ENCODE peak calls at places on chromosome 12, in nine cellular contexts. O, V, X, I, A, C, N, T and E are unnamed samples.

GRCh38 chr12:96907681-96908163 is 665 bp downstream of the NEDD1 start:
- DNase-seq in O (peak), V (peak), X (peak), I (peak), A (no peak), C (peak), N (no peak), T (no peak), E (no peak)

GRCh38 chr12:13436696-13437391 is 240.3 kb downstream of the EMP1 start:
- DNase-seq in O (no peak), V (peak), X (no peak), I (no peak), A (no peak), C (peak), N (no peak), T (no peak), E (no peak)

GRCh38 chr12:45638386-45638785 is 91.1 kb upstream of the ARID2 start:
- DNase-seq in O (no peak), V (no peak), X (no peak), I (no peak), A (no peak), C (no peak), N (no peak), T (no peak), E (no peak)

GRCh38 chr12:48084066-48084465 is 21.8 kb downstream of the SENP1 start:
- DNase-seq in O (no peak), V (peak), X (no peak), I (no peak), A (no peak), C (no peak), N (no peak), T (no peak), E (no peak)

GRCh38 chr12:92136021-92136735 is 9.5 kb downstream of the BTG1 start:
- DNase-seq in O (no peak), V (no peak), X (no peak), I (no peak), A (no peak), C (no peak), N (no peak), T (no peak), E (no peak)

GRCh38 chr12:7439579-7440505 is 4.1 kb downstream of the CD163L1 start:
- DNase-seq in O (no peak), V (peak), X (peak), I (no peak), A (no peak), C (peak), N (no peak), T (no peak), E (peak)

GRCh38 chr12:52534482-52534881 is 14.3 kb upstream of the KRT5 start:
- DNase-seq in O (no peak), V (no peak), X (no peak), I (no peak), A (no peak), C (no peak), N (no peak), T (no peak), E (no peak)

GRCh38 chr12:23282701-23283100 is 657.7 kb downstream of the ETNK1 start:
- DNase-seq in O (no peak), V (no peak), X (no peak), I (no peak), A (no peak), C (no peak), N (no peak), T (no peak), E (no peak)

GRCh38 chr12:66240106-66240820 is 51.2 kb downstream of the IRAK3 start:
- DNase-seq in O (no peak), V (no peak), X (no peak), I (no peak), A (no peak), C (no peak), N (no peak), T (no peak), E (peak)

GRCh38 chr12:92404921-92405320 is 259.3 kb upstream of the BTG1 start:
- DNase-seq in O (no peak), V (no peak), X (no peak), I (no peak), A (no peak), C (no peak), N (no peak), T (no peak), E (no peak)

GRCh38 chr12:66127695-66128094 is 2.9 kb downstream of the LLPH start:
- DNase-seq in O (no peak), V (peak), X (no peak), I (no peak), A (no peak), C (no peak), N (no peak), T (no peak), E (no peak)

GRCh38 chr12:110424237-110424636 is 20.7 kb upstream of the ANAPC7 start:
- DNase-seq in O (no peak), V (no peak), X (no peak), I (no peak), A (no peak), C (no peak), N (no peak), T (no peak), E (no peak)

GRCh38 chr12:53182836-53183235 is 2.1 kb upstream of the CSAD start:
- DNase-seq in O (no peak), V (peak), X (no peak), I (no peak), A (no peak), C (no peak), N (no peak), T (no peak), E (no peak)

GRCh38 chr12:96500686-96501085 is 11.3 kb downstream of the CFAP54 start:
- DNase-seq in O (no peak), V (peak), X (no peak), I (no peak), A (no peak), C (no peak), N (no peak), T (peak), E (no peak)

GRCh38 chr12:12166751-12167150 is 96.0 kb downstream of the BCL2L14 start:
- DNase-seq in O (no peak), V (no peak), X (no peak), I (no peak), A (no peak), C (no peak), N (no peak), T (no peak), E (no peak)

GRCh38 chr12:31466768-31467167 is 124.2 kb downstream of the DENND5B start:
- DNase-seq in O (no peak), V (no peak), X (no peak), I (no peak), A (no peak), C (no peak), N (no peak), T (peak), E (no peak)

GRCh38 chr12:96720363-96720705 is 186.7 kb upstream of the NEDD1 start:
- DNase-seq in O (peak), V (peak), X (no peak), I (no peak), A (no peak), C (peak), N (no peak), T (no peak), E (peak)

GRCh38 chr12:69901141-69901900 is 76.3 kb downstream of the MYRFL start:
- DNase-seq in O (no peak), V (peak), X (no peak), I (no peak), A (no peak), C (no peak), N (no peak), T (peak), E (no peak)

GRCh38 chr12:93333054-93333453 is 44.7 kb upstream of the NUDT4 start:
- DNase-seq in O (no peak), V (no peak), X (no peak), I (no peak), A (no peak), C (no peak), N (no peak), T (no peak), E (no peak)

GRCh38 chr12:5971194-5971850 is 26.3 kb upstream of the ANO2 start:
- DNase-seq in O (no peak), V (no peak), X (no peak), I (no peak), A (no peak), C (no peak), N (no peak), T (no peak), E (no peak)

GRCh38 chr12:90909069-90909676 is 45.8 kb downstream of the CCER1 start:
- DNase-seq in O (no peak), V (peak), X (peak), I (no peak), A (no peak), C (peak), N (no peak), T (peak), E (peak)

GRCh38 chr12:124505001-124505818 is 62.2 kb downstream of the NCOR2 start:
- DNase-seq in O (no peak), V (no peak), X (no peak), I (no peak), A (no peak), C (no peak), N (no peak), T (no peak), E (no peak)

GRCh38 chr12:124507188-124508109 is 60.0 kb downstream of the NCOR2 start:
- DNase-seq in O (no peak), V (peak), X (no peak), I (no peak), A (no peak), C (no peak), N (no peak), T (no peak), E (no peak)

GRCh38 chr12:124504273-124505000 is 63.0 kb downstream of the NCOR2 start:
- DNase-seq in O (no peak), V (no peak), X (no peak), I (no peak), A (no peak), C (no peak), N (no peak), T (no peak), E (no peak)

GRCh38 chr12:124506832-124507153 is 60.6 kb downstream of the NCOR2 start:
- DNase-seq in O (no peak), V (no peak), X (no peak), I (no peak), A (no peak), C (no peak), N (no peak), T (no peak), E (no peak)

GRCh38 chr12:124506145-124506831 is 61.1 kb downstream of the NCOR2 start:
- DNase-seq in O (no peak), V (peak), X (no peak), I (peak), A (peak), C (no peak), N (no peak), T (no peak), E (peak)
- TF ChIP-seq CTCF in O (no peak), V (no peak), X (no peak), I (no peak), A (no peak), C (no peak), N (no peak), T (no peak), E (no peak)

GRCh38 chr12:77204055-77204454 is 138.7 kb upstream of the E2F7 start:
- DNase-seq in O (no peak), V (peak), X (no peak), I (no peak), A (no peak), C (no peak), N (no peak), T (no peak), E (no peak)
- TF ChIP-seq CTCF in O (peak), V (peak), X (no peak), I (no peak), A (no peak), C (no peak), N (no peak), T (no peak), E (no peak)

GRCh38 chr12:56258068-56258819 is at the start of gene ANKRD52:
- DNase-seq in O (peak), V (peak), X (peak), I (peak), A (peak), C (peak), N (no peak), T (peak), E (peak)

GRCh38 chr12:56255671-56256070 is 2.5 kb downstream of the ANKRD52 start:
- DNase-seq in O (no peak), V (no peak), X (no peak), I (no peak), A (no peak), C (no peak), N (no peak), T (no peak), E (no peak)

GRCh38 chr12:56257071-56257470 is 1.1 kb downstream of the ANKRD52 start:
- DNase-seq in O (no peak), V (no peak), X (no peak), I (no peak), A (no peak), C (no peak), N (no peak), T (no peak), E (no peak)

GRCh38 chr12:56257491-56258067 is 605 bp downstream of the ANKRD52 start:
- DNase-seq in O (no peak), V (peak), X (peak), I (no peak), A (no peak), C (peak), N (no peak), T (no peak), E (peak)

DNA sequence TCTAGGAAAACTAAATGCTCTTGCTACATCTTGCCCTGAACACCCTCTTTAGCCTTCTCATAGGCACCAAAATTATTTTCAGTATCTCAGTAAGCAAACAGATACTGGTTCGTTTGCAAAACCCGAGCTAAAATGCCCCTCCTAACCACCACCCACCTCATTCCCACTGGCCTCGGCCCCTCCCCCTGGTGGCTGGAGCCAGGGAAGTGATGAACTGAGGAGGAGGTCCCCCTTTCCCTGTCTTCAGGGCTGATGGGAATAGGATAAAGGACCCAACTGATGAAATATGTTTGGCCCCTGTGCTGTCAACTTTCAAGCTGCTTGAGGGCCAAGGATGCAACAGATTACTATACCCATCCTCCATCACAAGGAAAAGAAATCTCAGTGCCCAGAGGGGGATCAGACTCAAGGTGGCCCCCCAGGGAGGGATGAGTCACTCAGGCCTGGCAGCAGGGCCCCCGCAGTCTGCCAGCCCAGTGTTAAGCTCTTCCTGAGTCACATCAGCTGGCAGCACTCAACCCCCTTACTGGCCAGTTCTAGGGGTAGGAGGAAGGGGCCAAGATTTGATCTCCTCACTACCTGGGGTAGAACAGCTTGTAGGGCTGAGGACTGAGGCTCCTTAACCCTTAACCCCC is 1.7 kb downstream of the ANKRD52 start:
- DNase-seq in O (no peak), V (peak), X (no peak), I (no peak), A (no peak), C (no peak), N (no peak), T (peak), E (peak)
- TF ChIP-seq CTCF in O (no peak), V (peak), X (no peak), I (no peak), A (no peak), C (no peak), N (peak), T (peak), E (no peak)

DNA sequence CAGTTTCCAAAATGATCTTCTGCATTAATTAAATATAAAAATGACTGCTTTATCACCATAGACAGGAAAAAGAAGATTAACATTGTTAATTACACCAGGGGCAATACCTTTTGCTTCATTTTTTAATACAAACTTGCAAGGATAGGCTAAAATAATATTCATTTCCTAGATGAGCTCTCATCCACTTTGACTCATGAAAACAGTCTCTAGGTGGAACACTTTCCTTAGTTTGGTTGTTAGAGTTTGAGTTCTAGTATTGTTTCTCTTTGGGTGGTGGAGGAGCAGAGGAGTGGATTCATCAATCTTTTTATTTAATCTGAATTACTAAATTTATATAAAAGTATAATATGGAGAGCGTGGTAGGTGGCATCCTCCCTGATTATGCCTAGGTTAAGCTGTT is 251.0 kb downstream of the PDZRN4 start:
- DNase-seq in O (no peak), V (no peak), X (no peak), I (no peak), A (no peak), C (no peak), N (no peak), T (no peak), E (no peak)
- TF ChIP-seq CTCF in O (no peak), V (no peak), X (no peak), I (no peak), A (no peak), C (no peak), N (no peak), T (no peak), E (no peak)

GRCh38 chr12:113006641-113007040 is 28.3 kb downstream of the OAS2 start:
- DNase-seq in O (no peak), V (no peak), X (no peak), I (no peak), A (no peak), C (no peak), N (no peak), T (no peak), E (no peak)

GRCh38 chr12:113002676-113003075 is 24.4 kb downstream of the OAS2 start:
- DNase-seq in O (no peak), V (no peak), X (no peak), I (no peak), A (no peak), C (no peak), N (no peak), T (no peak), E (no peak)

GRCh38 chr12:113003631-113004030 is 25.3 kb downstream of the OAS2 start:
- DNase-seq in O (no peak), V (no peak), X (no peak), I (no peak), A (no peak), C (no peak), N (no peak), T (no peak), E (no peak)

GRCh38 chr12:113007166-113007565 is 28.8 kb downstream of the OAS2 start:
- DNase-seq in O (no peak), V (peak), X (no peak), I (no peak), A (no peak), C (no peak), N (no peak), T (peak), E (no peak)

DNA sequence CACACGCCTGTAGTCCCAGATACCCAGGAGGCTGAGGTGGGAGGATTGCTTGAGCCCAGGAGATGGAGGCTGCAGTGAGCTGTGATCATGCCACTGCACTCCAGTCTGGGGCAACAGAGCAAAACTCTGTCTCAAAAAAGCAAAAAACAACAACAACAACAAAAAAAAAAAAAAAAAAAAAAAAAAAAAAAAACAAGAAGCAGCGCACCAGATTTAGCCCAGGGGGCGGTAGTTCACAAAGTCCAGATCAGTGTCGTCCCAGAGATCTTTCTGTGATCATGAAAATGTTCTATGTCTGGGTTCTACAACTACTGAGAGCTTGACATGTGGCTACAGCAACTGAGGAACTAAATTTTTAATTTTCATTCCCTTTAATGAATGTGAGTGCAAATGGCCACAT is 27.4 kb downstream of the OAS2 start:
- DNase-seq in O (no peak), V (peak), X (peak), I (no peak), A (no peak), C (peak), N (no peak), T (no peak), E (no peak)
- TF ChIP-seq CTCF in O (no peak), V (peak), X (peak), I (no peak), A (no peak), C (peak), N (no peak), T (peak), E (peak)

DNA sequence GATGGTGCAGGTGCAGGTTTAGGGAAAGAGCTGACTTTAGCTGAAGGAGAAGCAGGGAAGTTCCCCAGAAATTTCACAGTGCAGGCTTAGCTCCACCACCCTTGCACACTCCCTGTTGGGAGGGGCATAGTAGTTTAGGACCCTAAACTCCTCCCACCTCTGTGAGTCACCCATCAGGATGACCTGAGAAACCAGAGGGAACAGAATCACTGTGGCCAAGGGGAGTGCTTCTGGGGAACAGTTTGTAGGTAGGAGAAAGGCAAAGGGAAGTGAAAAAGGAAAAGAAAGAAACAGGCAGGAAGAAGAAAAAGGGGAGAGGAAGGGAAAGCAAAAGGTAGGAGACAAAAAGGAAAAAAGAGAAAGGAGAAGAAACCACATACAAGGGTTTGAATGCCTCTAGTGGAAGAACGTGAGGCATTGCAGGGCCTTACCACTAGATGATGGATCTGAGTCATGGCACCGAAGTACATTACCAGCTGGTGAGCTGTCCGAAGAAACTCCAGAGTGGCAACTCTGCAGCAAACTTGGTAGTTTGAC is 404.2 kb downstream of the SLC6A15 start:
- DNase-seq in O (no peak), V (peak), X (no peak), I (no peak), A (no peak), C (peak), N (peak), T (peak), E (no peak)
- TF ChIP-seq CTCF in O (peak), V (peak), X (no peak), I (no peak), A (no peak), C (no peak), N (peak), T (peak), E (no peak)

DNA sequence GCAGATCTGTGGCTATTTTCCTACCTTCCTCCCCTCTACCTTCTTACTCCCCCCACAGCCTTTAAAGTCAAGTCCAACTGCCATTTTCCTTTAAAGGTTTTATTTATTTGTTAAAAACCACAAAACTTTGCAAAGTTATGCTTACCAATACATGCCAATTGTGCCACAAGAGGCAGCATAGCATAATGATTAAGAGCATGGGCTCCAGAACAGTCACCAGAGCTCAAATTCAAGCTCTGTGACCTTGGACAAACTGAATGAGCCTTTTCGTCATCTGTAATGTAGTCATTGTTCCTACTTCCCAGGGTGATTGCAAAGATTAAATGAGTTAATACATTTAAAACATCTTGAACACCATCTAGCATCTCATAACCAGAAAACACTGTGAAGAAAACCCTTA is 13.0 kb upstream of the FMNL3 start:
- DNase-seq in O (no peak), V (no peak), X (no peak), I (no peak), A (no peak), C (no peak), N (no peak), T (no peak), E (no peak)
- TF ChIP-seq CTCF in O (no peak), V (no peak), X (no peak), I (no peak), A (no peak), C (no peak), N (no peak), T (peak), E (no peak)

GRCh38 chr12:132284071-132284492 is 45.3 kb downstream of the GALNT9 start:
- DNase-seq in O (no peak), V (peak), X (no peak), I (no peak), A (no peak), C (no peak), N (no peak), T (peak), E (no peak)
- TF ChIP-seq CTCF in O (no peak), V (peak), X (no peak), I (no peak), A (no peak), C (peak), N (peak), T (peak), E (no peak)